ENCODE peak calls at places on chromosomes 2 and 18, in six cellular contexts. L is cardiac muscle cell, J is left ventricle myocardium inferior, N is GM12878, O is body of pancreas, D is adrenal gland. M is an unnamed sample.

GRCh38 chr2:165877565-165878550 is 75.7 kb downstream of the TTC21B start:
- DNase-seq in N (peak), O (no peak), D (no peak), J (no peak), L (no peak), M (no peak)

GRCh38 chr2:222088561-222088960 is 210.2 kb downstream of the PAX3 start:
- DNase-seq in O (no peak), L (no peak), J (no peak), N (no peak), D (no peak), M (no peak)

GRCh38 chr2:105376789-105377231 is 22.0 kb downstream of the FHL2 start:
- DNase-seq in D (no peak), J (no peak), O (no peak), L (no peak), N (no peak), M (peak)

GRCh38 chr2:204692790-204693189 is 147.5 kb downstream of the PARD3B start:
- DNase-seq in N (no peak), O (no peak), J (no peak), D (no peak), L (no peak), M (no peak)

GRCh38 chr2:16225545-16225944 is 285.2 kb downstream of the MYCN start:
- DNase-seq in O (no peak), L (no peak), J (no peak), D (no peak), N (no peak), M (no peak)

GRCh38 chr2:172429351-172429968 is 2.1 kb downstream of the ITGA6 start:
- DNase-seq in J (no peak), D (no peak), N (no peak), O (peak), L (no peak), M (no peak)

GRCh38 chr2:72515696-72516095 is 310.1 kb downstream of the EXOC6B start:
- DNase-seq in L (no peak), D (no peak), J (no peak), N (no peak), O (no peak), M (peak)

GRCh38 chr18:76376225-76376624 is 118.8 kb downstream of the ZNF516 start:
- DNase-seq in N (no peak), O (no peak), J (no peak), L (no peak), D (no peak), M (no peak)

GRCh38 chr2:41414486-41415230 is 633.2 kb upstream of the PKDCC start:
- DNase-seq in L (peak), O (no peak), N (peak), J (no peak), D (no peak), M (peak)

GRCh38 chr2:170878505-170878904 is 50.5 kb upstream of the GORASP2 start:
- DNase-seq in N (no peak), J (no peak), O (no peak), D (no peak), L (no peak), M (no peak)

GRCh38 chr2:170882758-170883157 is 46.3 kb upstream of the GORASP2 start:
- DNase-seq in L (no peak), D (no peak), O (no peak), J (no peak), N (no peak), M (no peak)

GRCh38 chr2:170885130-170885791 is 43.8 kb upstream of the GORASP2 start:
- DNase-seq in N (no peak), L (no peak), O (no peak), D (no peak), J (no peak), M (no peak)

GRCh38 chr2:170883683-170884082 is 45.4 kb upstream of the GORASP2 start:
- DNase-seq in O (no peak), N (no peak), D (no peak), J (no peak), L (no peak), M (no peak)

DNA sequence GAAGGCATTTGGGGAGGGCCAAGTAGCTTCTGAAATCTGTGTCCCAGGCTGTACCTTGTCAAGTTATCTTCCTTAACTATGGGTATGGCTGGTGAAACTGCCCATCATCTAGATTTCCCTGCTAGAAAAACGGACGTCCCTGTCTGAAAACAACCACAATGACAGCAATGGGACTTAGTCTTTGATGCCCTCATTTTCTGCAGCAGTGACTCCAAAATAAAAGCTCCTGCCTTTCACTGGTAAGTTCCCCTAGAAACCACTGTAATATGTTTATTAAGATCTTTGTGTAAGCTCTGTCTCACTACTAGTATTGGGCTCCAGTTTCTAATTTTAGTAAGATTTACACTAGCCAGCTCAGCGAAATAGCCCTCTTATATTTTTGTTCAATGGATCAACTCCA is 47.2 kb upstream of the GORASP2 start:
- DNase-seq in J (no peak), O (no peak), L (no peak), N (no peak), D (no peak), M (no peak)
- TF ChIP-seq CTCF in J (no peak), O (no peak), L (no peak), N (no peak), D (no peak), M (no peak)

GRCh38 chr18:9115984-9116383 is 13.5 kb downstream of the NDUFV2 start:
- DNase-seq in J (no peak), N (no peak), L (no peak), O (no peak), D (no peak), M (no peak)
- H3K27ac ChIP-seq in J (peak), N (peak), L (no peak), O (no peak), D (no peak), M (peak)

DNA sequence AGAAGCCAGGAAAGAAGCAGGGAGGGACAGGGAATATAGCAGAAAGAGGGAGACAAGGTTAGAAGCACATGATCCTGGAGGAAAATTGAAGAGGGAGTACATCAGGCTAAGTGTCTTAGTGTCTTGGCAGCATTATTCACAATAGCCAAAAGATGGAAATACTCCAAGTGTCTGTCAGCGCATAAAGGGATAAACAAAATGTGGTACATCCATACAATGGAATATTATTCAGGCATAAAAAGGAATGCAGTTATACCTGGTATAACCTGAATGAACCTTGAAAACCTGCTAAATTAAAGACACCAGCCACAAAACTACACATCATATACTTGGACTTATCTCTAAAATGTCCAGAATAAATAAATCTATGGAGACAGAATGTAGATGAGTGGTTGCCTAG is 219.1 kb upstream of the PID1 start:
- DNase-seq in L (no peak), O (no peak), N (no peak), D (no peak), J (no peak), M (no peak)
- TF ChIP-seq CTCF in L (no peak), O (no peak), N (no peak), D (no peak), J (no peak), M (no peak)

DNA sequence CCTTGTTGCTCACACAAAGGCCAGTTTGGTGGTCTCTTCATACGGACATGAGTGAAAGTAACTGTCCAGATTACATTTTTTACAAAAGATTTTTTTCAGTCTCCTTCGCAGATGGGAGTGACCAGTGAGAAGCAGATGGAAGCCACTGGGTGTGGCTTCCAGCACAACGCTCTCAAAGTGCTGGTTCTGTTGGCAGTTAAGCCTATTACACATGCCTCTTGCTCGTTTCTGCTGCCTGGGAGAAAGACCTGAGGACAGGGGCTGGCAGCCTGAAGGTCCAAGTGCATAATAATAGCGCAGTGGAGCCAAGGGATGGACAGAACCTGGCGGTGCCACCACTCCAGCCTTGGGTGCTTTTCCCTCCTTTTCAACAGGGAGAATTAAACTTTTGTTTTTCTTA is 1.3 kb upstream of the SKA1 start:
- DNase-seq in O (peak), J (no peak), N (no peak), D (no peak), L (no peak), M (no peak)
- H3K27ac ChIP-seq in O (no peak), J (peak), N (no peak), D (no peak), L (no peak), M (no peak)

DNA sequence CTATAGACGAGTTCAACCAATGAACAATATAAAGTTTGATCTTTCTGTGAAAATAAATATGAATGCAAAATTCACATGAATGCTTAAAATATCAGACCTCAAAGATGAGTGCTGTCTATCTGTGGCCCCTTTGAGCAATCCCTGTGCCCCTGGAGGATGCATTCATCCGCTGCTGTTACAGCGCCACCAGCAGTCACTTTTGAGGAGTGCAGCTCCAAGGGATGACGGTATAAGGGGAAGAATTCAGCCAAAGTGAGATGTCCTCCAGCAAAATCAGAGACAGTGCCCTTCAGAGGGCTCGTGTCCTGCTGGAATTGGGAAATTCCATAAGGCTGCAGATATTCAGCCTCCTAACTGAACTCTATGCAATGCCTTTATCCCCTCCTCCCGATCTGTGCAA is 12.0 kb upstream of the CHRNA1 start:
- DNase-seq in J (no peak), O (no peak), N (no peak), L (no peak), D (no peak), M (no peak)
- TF ChIP-seq CTCF in J (no peak), O (no peak), N (peak), L (peak), D (no peak), M (peak)

DNA sequence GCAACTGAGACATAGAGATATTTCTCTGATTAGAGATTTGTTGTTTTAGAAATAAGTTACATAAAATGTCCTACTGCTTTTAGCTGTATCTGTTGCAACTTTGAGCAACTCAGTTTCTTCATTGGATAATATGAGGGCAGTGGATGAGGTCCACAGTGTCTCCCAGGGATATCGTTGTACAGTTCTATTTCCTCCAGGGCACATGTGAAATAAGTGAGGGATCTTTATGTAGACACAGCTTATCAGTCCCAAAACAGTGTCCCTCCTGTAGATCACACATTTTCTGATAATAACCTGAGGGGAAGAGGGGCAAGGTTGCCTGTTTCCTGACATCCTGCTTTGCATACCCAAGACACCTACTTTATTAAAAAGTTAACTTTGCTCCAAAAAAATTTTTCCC is 1231.2 kb upstream of the ZEB2 start:
- DNase-seq in J (no peak), D (no peak), L (no peak), N (no peak), O (no peak), M (no peak)
- H3K27ac ChIP-seq in J (peak), D (no peak), L (no peak), N (no peak), O (no peak), M (peak)

GRCh38 chr18:61655630-61656029 is 237.2 kb downstream of the RNF152 start:
- DNase-seq in N (no peak), J (no peak), O (peak), L (no peak), D (no peak), M (no peak)
- TF ChIP-seq CTCF in N (no peak), J (no peak), O (no peak), L (no peak), D (no peak), M (no peak)

DNA sequence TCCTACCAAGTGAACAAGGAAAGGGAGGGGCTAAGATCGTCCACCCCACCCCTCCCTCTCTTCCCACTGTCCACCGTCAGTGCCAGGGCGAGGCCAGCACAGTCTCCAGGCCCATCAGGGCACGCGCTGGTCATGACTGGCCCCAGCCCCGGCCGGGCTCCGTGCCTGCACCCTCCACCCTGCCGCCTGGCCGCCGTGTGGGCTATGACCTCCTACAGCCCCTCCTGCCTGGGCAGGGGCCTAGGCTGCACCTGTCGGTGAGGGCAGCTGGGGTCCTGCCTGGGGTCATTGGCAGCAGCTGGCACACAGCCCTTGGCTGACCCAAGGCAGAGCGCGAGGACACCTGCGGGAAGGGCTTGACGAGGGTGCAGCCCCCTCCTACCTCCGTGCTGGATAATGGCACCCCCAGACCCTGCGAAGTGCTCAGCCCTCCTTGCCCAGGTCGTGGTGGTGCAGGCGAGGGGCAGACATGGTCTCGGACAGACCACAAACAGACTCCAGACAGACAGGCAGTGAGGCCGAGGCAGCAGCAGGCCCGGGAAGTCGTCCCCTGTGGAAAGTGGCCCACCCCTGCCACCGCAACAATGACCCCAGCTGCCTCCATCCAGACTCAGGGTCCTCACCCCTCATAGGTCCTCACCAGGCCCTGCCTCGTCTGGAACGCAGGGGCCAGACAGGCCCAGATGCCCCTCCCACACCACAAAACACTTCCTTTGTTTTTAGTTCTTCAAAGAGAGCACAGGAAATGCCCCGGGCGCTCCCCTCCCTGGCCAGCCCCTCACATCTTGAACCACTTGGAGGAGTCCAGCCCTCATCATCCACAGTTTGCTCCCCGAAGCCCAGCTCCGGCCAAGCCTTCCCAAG is 43.1 kb upstream of the GPC1 start:
- DNase-seq in O (no peak), D (no peak), L (no peak), J (no peak), N (no peak), M (no peak)
- H3K27ac ChIP-seq in O (no peak), D (no peak), L (no peak), J (no peak), N (no peak), M (no peak)